ENCODE peak calls at places on chromosome 22, in ten cellular contexts. N, A, Y, G, E, H, O, B, L and P are unnamed samples.

GRCh38 chr22:36302439-36303114 is 49.6 kb downstream of the APOL1 start:
- DNase-seq in N (no peak), A (no peak), Y (no peak), G (no peak), E (no peak), H (no peak), O (no peak), B (no peak), L (no peak), P (no peak)

GRCh38 chr22:49979587-49980264 is 19.2 kb downstream of the PIM3 start:
- DNase-seq in N (peak), A (peak), Y (no peak), G (no peak), E (peak), H (no peak), O (no peak), B (no peak), L (no peak), P (no peak)

GRCh38 chr22:31950226-31950625 is 5.9 kb downstream of the YWHAH start:
- DNase-seq in N (no peak), A (no peak), Y (no peak), G (no peak), E (no peak), H (no peak), O (no peak), B (no peak), L (no peak), P (no peak)

GRCh38 chr22:44914026-44914721 is 95.6 kb downstream of the PHF21B start:
- DNase-seq in N (no peak), A (no peak), Y (no peak), G (no peak), E (no peak), H (no peak), O (no peak), B (no peak), L (no peak), P (no peak)

GRCh38 chr22:45932066-45932465 is 44.9 kb downstream of the WNT7B start:
- DNase-seq in N (no peak), A (peak), Y (no peak), G (peak), E (no peak), H (no peak), O (no peak), B (peak), L (no peak), P (no peak)

GRCh38 chr22:50490531-50491308 is 4.1 kb downstream of the MIOX start:
- DNase-seq in N (peak), A (no peak), Y (no peak), G (no peak), E (no peak), H (no peak), O (no peak), B (no peak), L (no peak), P (no peak)

GRCh38 chr22:49660321-49660720 is 167.4 kb downstream of the BRD1 start:
- DNase-seq in N (no peak), A (no peak), Y (no peak), G (no peak), E (no peak), H (no peak), O (no peak), B (no peak), L (no peak), P (no peak)

GRCh38 chr22:20509344-20510047 is 2.1 kb downstream of the MED15 start:
- DNase-seq in N (peak), A (peak), Y (peak), G (peak), E (peak), H (no peak), O (no peak), B (peak), L (peak), P (no peak)

GRCh38 chr22:24554316-24555159 is at the start of gene GUCD1:
- DNase-seq in N (peak), A (peak), Y (no peak), G (peak), E (peak), H (no peak), O (no peak), B (no peak), L (peak), P (no peak)

GRCh38 chr22:23128269-23129108 is 13.3 kb downstream of the RSPH14 start:
- DNase-seq in N (peak), A (peak), Y (peak), G (peak), E (peak), H (peak), O (no peak), B (no peak), L (peak), P (no peak)

GRCh38 chr22:46546466-46547178 is 9.2 kb upstream of the CELSR1 start:
- DNase-seq in N (no peak), A (peak), Y (peak), G (peak), E (no peak), H (no peak), O (no peak), B (no peak), L (peak), P (no peak)

GRCh38 chr22:29209624-29209929 is 3.9 kb downstream of the EMID1 start:
- DNase-seq in N (no peak), A (no peak), Y (no peak), G (no peak), E (no peak), H (no peak), O (no peak), B (no peak), L (no peak), P (no peak)

GRCh38 chr22:30876221-30876751 is 92.3 kb downstream of the MORC2 start:
- DNase-seq in N (no peak), A (no peak), Y (no peak), G (no peak), E (no peak), H (no peak), O (no peak), B (no peak), L (no peak), P (no peak)